ENCODE peak calls at places on chromosomes 2 and 18, in four cellular contexts. B, G, P and Q are unnamed samples.

GRCh38 chr18:79742076-79742475 is 55.7 kb upstream of the KCNG2 start:
- DNase-seq in B (no peak), G (no peak), P (no peak), Q (no peak)

GRCh38 chr2:107808986-107809385 is 17.7 kb upstream of the RGPD4 start:
- DNase-seq in B (no peak), G (no peak), P (no peak), Q (no peak)

GRCh38 chr2:40957508-40957907 is 505.6 kb upstream of the SLC8A1 start:
- DNase-seq in B (no peak), G (no peak), P (peak; percentile 9), Q (no peak)

GRCh38 chr2:38528008-38528442 is 74.7 kb downstream of the HNRNPLL start:
- DNase-seq in B (no peak), G (peak; percentile 43), P (peak; percentile 36), Q (peak; percentile 96)

GRCh38 chr2:236178921-236179652 is 10.9 kb upstream of the GBX2 start:
- DNase-seq in B (no peak), G (no peak), P (no peak), Q (peak; percentile 51)

GRCh38 chr2:240478346-240479110 is 43.1 kb downstream of the GPC1 start:
- DNase-seq in B (no peak), G (no peak), P (no peak), Q (peak; percentile 6)

GRCh38 chr2:100889286-100889685 is 69.3 kb downstream of the NPAS2 start:
- DNase-seq in B (no peak), G (no peak), P (no peak), Q (no peak)

GRCh38 chr2:173109253-173110188 is 33.9 kb downstream of the MAP3K20 start:
- DNase-seq in B (no peak), G (no peak), P (peak; percentile 37), Q (no peak)

GRCh38 chr18:26614374-26614773 is 66.0 kb upstream of the KCTD1 start:
- DNase-seq in B (no peak), G (no peak), P (no peak), Q (no peak)

GRCh38 chr2:113283704-113284284 is 5.1 kb upstream of the PAX8 start:
- DNase-seq in B (no peak), G (no peak), P (peak; percentile 54), Q (no peak)

GRCh38 chr18:48688961-48689360 is 150.1 kb downstream of the CTIF start:
- DNase-seq in B (no peak), G (no peak), P (no peak), Q (no peak)

GRCh38 chr2:43104106-43104505 is 122.3 kb downstream of the ZFP36L2 start:
- DNase-seq in B (no peak), G (no peak), P (no peak), Q (no peak)

GRCh38 chr2:43107679-43108078 is 118.7 kb downstream of the ZFP36L2 start:
- DNase-seq in B (no peak), G (no peak), P (no peak), Q (no peak)

GRCh38 chr2:43106767-43107527 is 119.5 kb downstream of the ZFP36L2 start:
- DNase-seq in B (peak; percentile 33), G (no peak), P (no peak), Q (no peak)

GRCh38 chr2:43104763-43105162 is 121.6 kb downstream of the ZFP36L2 start:
- DNase-seq in B (no peak), G (no peak), P (peak; percentile 28), Q (no peak)

DNA sequence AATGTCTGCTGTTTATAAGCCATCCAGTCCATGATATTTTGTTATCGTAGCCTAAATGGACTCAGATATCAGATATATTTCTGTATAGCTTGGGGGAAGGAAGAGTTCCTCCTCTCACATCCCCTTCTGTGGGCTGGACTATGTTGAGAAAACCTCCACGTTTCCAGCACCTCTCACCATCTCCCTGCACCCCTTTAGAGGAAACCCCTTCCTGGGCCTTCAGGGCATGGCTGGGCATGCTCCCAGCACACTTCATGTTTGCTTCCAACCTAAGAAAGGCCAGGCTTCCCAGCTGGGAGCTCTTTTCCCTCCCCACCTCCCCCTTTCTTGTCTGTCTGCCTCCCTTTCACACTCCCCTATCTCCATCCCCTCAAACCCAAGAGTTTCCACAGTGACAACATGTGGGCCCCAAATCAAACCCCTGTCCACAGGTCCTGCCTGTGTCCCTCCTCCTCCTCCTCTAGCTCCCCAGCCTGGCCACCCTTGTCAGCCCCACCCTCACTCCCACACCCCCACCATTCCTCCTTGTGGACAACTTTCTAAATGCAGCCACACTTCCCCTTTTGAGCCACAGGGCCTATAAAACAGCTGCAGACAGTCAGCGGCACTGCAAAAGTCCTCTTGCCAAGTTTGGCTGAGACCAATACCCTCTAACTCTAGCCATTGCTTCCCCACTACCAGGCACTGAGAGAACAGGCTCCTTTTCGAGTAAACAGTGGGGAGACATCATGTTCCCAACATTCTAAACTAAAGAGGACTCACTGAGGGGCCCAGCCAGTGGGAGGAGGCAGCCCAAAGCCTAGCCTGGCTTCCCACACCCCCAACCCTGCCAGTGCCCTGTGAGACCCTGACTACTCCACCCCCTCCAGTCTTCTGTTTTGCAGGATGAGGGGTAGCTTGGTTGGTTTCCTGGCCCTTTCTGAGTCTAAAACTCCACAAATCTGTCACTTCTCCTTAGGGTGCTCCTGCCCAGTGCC is 120.5 kb downstream of the ZFP36L2 start:
- DNase-seq in B (peak; percentile 35), G (peak; percentile 80), P (peak; percentile 44), Q (peak; percentile 68)
- H3K27ac ChIP-seq in B (peak overlapping the region; percentile 44), G (no peak overlapping the region), P (no peak overlapping the region), Q (no peak overlapping the region)

DNA sequence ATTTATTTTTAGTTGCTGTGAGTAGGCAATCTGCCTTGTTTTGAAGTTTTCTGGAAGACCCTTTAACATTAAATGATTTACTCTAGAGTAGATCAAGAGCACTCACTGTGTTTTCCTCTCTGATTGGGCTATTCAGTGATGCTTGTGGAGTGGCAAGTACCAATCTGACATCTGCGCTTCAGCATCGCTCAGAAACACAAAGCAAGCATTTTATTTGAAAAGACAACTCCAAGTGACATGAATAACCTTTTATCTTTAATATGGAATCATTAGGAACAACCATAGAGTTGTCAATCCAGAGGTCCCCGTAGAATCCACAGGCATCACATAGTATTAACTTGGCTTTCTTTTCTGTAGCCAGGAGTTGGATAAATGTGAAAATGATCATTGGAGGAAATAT is 114.7 kb downstream of the CPS1 start:
- DNase-seq in B (no peak), G (no peak), P (no peak), Q (no peak)
- TF ChIP-seq EP300 in B (no peak), G (no peak), P (no peak), Q (no peak)

GRCh38 chr2:212237350-212238095 is 301.1 kb downstream of the ERBB4 start:
- DNase-seq in B (no peak), G (no peak), P (no peak), Q (no peak)
- TF ChIP-seq MXI1 in B (no peak), G (no peak), P (no peak), Q (no peak)

DNA sequence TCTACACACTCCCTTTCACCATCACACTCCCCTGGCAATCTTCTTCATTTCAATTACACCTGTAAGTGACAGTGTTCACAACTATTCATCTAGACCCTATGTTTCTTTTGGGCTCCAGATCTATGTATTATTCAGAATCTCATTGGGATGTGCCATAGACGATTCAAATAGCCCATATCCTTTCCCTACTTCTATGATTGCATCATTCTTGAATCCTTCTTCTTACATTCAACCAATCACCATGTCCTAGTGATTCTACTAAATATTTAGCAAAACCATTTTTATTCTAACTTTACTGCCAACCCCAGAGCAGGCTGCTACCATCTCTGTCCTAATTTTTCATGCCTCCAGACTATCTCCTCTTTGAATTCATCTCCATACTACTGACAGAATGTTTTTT is 106.4 kb downstream of the TDRD15 start:
- DNase-seq in B (no peak), G (no peak), P (no peak), Q (no peak)
- H3K27ac ChIP-seq in B (no peak overlapping the region), G (no peak overlapping the region), P (no peak overlapping the region), Q (no peak overlapping the region)

DNA sequence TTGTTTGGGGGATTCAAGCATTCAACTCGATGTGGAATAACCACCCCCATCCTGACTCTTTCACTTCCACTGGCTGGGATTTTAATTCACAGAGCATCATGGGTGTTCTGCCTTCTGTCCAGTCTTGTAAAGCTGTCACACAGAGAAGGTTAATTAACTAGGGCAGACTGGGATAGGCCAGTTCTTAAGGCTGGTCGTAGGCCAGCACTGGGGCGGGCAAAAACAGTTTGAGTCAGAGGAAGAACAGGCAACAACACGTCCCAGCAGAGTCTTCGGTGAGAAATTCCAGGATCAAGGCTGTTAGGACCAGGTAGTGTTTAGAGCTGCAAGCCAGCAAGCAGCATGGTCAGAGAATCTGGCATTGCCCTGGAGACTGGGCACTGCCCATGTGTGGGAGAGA is 4.0 kb upstream of the RNF152 start:
- DNase-seq in B (no peak), G (no peak), P (no peak), Q (peak; percentile 65)
- TF ChIP-seq EP300 in B (no peak), G (no peak), P (no peak), Q (peak; percentile 61)